ENCODE peak calls at places on chromosomes 5 and 9, in ten cellular contexts. O is AG09309, T is NCI-H1092 treated with DMSO at 0.1 percent for 48 hours, V is RPMI7951, E is pancreas, A is T47D, H is A172, W is activated T-helper 1 cell treated with Interleukin-2 at 50 U/mL for 16 hours, I is hepatocyte, U is heart right ventricle. M is an unnamed sample.

GRCh38 chr9:79325501-79325900 is 246.3 kb upstream of the TLE4 start:
- DNase-seq in H (no peak), O (no peak), V (no peak), U (no peak), T (no peak), I (no peak), E (no peak), A (no peak), W (no peak), M (no peak)

GRCh38 chr9:121286973-121287721 is 19.2 kb downstream of the GSN start:
- DNase-seq in V (peak; percentile 98), T (no peak), O (peak; percentile 64), I (peak; percentile 94), E (no peak), H (peak; percentile 98), A (peak; percentile 43), U (peak; percentile 90), W (no peak), M (peak; percentile 97)

GRCh38 chr9:88312517-88313103 is 75.6 kb upstream of the SPIN1 start:
- DNase-seq in T (no peak), H (no peak), V (no peak), E (no peak), I (no peak), A (no peak), W (no peak), U (no peak), O (no peak), M (no peak)

GRCh38 chr5:17000296-17000939 is 64.3 kb upstream of the MYO10 start:
- DNase-seq in I (peak; percentile 23), U (no peak), O (peak; percentile 97), E (no peak), A (no peak), T (no peak), H (peak; percentile 97), V (peak; percentile 94), W (no peak), M (peak; percentile 95)

GRCh38 chr5:173293817-173294672 is 34.2 kb downstream of the STC2 start:
- DNase-seq in A (peak; percentile 92), W (peak; percentile 33), O (peak; percentile 35), H (peak; percentile 66), U (peak; percentile 70), I (peak; percentile 88), T (peak; percentile 39), E (peak; percentile 84), V (peak; percentile 77), M (peak; percentile 87)

GRCh38 chr5:116492016-116492623 is 82.5 kb downstream of the SEMA6A start:
- DNase-seq in E (no peak), W (no peak), U (no peak), I (no peak), T (no peak), A (no peak), O (peak; percentile 85), V (peak; percentile 90), H (peak; percentile 92), M (peak; percentile 30)

GRCh38 chr5:81626524-81626923 is 124.4 kb downstream of the SSBP2 start:
- DNase-seq in W (no peak), O (no peak), I (peak; percentile 62), A (no peak), H (peak; percentile 87), E (no peak), T (no peak), U (no peak), V (peak; percentile 79), M (peak; percentile 73)

GRCh38 chr5:158560170-158560569 is 539.5 kb downstream of the EBF1 start:
- DNase-seq in V (peak; percentile 54), H (no peak), O (no peak), T (no peak), E (no peak), A (peak; percentile 68), I (peak; percentile 10), U (peak; percentile 36), W (no peak), M (peak; percentile 6)

GRCh38 chr9:16710888-16711287 is 159.6 kb downstream of the BNC2 start:
- DNase-seq in U (no peak), A (no peak), E (no peak), T (no peak), O (no peak), W (no peak), H (no peak), I (no peak), V (no peak), M (no peak)

GRCh38 chr5:115850771-115851416 is 9.2 kb downstream of the AP3S1 start:
- DNase-seq in U (no peak), E (no peak), H (no peak), T (no peak), A (no peak), V (no peak), W (no peak), O (no peak), I (no peak), M (peak; percentile 72)

GRCh38 chr5:39674209-39675082 is 249.7 kb upstream of the DAB2 start:
- DNase-seq in W (no peak), A (no peak), I (no peak), V (no peak), E (no peak), T (no peak), U (no peak), O (no peak), H (no peak), M (no peak)

GRCh38 chr9:123338710-123339665 is 17.0 kb upstream of the CRB2 start:
- DNase-seq in H (peak; percentile 72), V (no peak), E (no peak), U (peak; percentile 43), A (no peak), I (no peak), W (peak; percentile 9), O (no peak), T (no peak), M (no peak)

GRCh38 chr9:133855802-133856592 is 117.8 kb upstream of the SARDH start:
- DNase-seq in T (no peak), H (no peak), V (peak; percentile 93), A (no peak), E (no peak), W (no peak), U (peak; percentile 64), I (peak; percentile 89), O (peak; percentile 92), M (no peak)

GRCh38 chr5:20291766-20292165 is 303.8 kb upstream of the CDH18 start:
- DNase-seq in I (no peak), A (no peak), T (no peak), O (no peak), H (no peak), V (no peak), U (no peak), W (no peak), E (no peak), M (no peak)

GRCh38 chr5:179801304-179802206 is 5.1 kb downstream of the MGAT4B start:
- DNase-seq in I (peak; percentile 74), E (peak; percentile 92), O (no peak), A (no peak), V (no peak), H (no peak), W (peak; percentile 76), U (peak; percentile 70), T (no peak), M (peak; percentile 81)

GRCh38 chr5:136053336-136054121 is 24.7 kb downstream of the TGFBI start:
- DNase-seq in H (peak; percentile 98), O (peak; percentile 81), I (peak; percentile 91), E (no peak), A (peak; percentile 56), U (no peak), W (no peak), V (peak; percentile 99), T (no peak), M (no peak)

GRCh38 chr5:109411627-109412026 is 1.9 kb upstream of the PJA2 start:
- DNase-seq in O (peak; percentile 82), H (peak; percentile 82), A (no peak), V (peak; percentile 79), W (no peak), U (no peak), I (peak; percentile 24), T (no peak), E (no peak), M (no peak)

GRCh38 chr9:26462751-26463150 is 429.9 kb downstream of the CAAP1 start:
- DNase-seq in V (no peak), W (no peak), U (no peak), T (no peak), I (no peak), H (no peak), A (no peak), O (no peak), E (no peak), M (no peak)

GRCh38 chr9:73131376-73131775 is 20.3 kb upstream of the ANXA1 start:
- DNase-seq in E (no peak), I (no peak), H (no peak), V (no peak), O (no peak), A (no peak), W (no peak), T (no peak), U (no peak), M (no peak)

GRCh38 chr9:84703793-84704192 is 34.3 kb downstream of the NTRK2 start:
- DNase-seq in O (no peak), W (no peak), A (no peak), E (no peak), T (no peak), U (no peak), I (no peak), V (no peak), H (no peak), M (no peak)

GRCh38 chr9:21994526-21994995 is at the start of gene CDKN2B-AS1:
- DNase-seq in H (no peak), I (peak; percentile 44), W (no peak), E (peak; percentile 68), V (peak; percentile 86), O (no peak), T (peak; percentile 98), A (peak; percentile 85), U (no peak), M (peak; percentile 51)

GRCh38 chr9:112869917-112870316 is 20.8 kb downstream of the SLC46A2 start:
- DNase-seq in I (no peak), H (no peak), V (no peak), O (no peak), U (no peak), W (no peak), T (no peak), E (no peak), A (peak; percentile 38), M (no peak)

GRCh38 chr9:19998153-19998552 is 209.3 kb upstream of the SLC24A2 start:
- DNase-seq in W (no peak), H (peak; percentile 21), T (no peak), V (peak; percentile 43), O (no peak), E (no peak), U (no peak), A (no peak), I (no peak), M (peak; percentile 41)

GRCh38 chr5:136631176-136631575 is 265.8 kb upstream of the TRPC7 start:
- DNase-seq in O (no peak), W (no peak), E (no peak), I (no peak), T (no peak), H (peak; percentile 62), U (no peak), A (no peak), V (peak; percentile 2), M (no peak)

GRCh38 chr9:104074876-104075275 is 19.2 kb upstream of the SMC2 start:
- DNase-seq in W (no peak), O (peak; percentile 46), E (no peak), U (no peak), H (peak; percentile 88), I (peak; percentile 12), A (no peak), T (no peak), V (no peak), M (peak; percentile 88)

GRCh38 chr9:135093911-135094584 is 6.6 kb downstream of the OLFM1 start:
- DNase-seq in O (no peak), E (peak; percentile 28), I (no peak), A (no peak), T (no peak), H (no peak), W (no peak), U (no peak), V (no peak), M (no peak)

GRCh38 chr9:94110821-94111252 is 26.6 kb downstream of the PTPDC1 start:
- DNase-seq in W (no peak), T (no peak), H (peak; percentile 25), A (no peak), I (peak; percentile 17), O (peak; percentile 83), U (no peak), V (no peak), E (no peak), M (no peak)

GRCh38 chr9:34734720-34735119 is 24.8 kb upstream of the CCL21 start:
- DNase-seq in I (no peak), W (no peak), E (no peak), V (no peak), O (no peak), A (no peak), T (no peak), H (no peak), U (no peak), M (no peak)